ENCODE peak calls at places on chromosomes 13 and 19, in nine cellular contexts. U, Y, Z, O, R, G, Q, B and A are unnamed samples.

GRCh38 chr13:111114362-111115050 is 604 bp upstream of the ARHGEF7 start:
- DNase-seq in U (peak; percentile 9), Y (peak; percentile 21), Z (peak; percentile 76), O (peak; percentile 77), R (peak; percentile 43), G (no peak), Q (peak; percentile 28), B (peak; percentile 19), A (no peak)

GRCh38 chr13:30165791-30166190 is 141.6 kb downstream of the KATNAL1 start:
- DNase-seq in U (no peak), Y (peak; percentile 39), Z (no peak), O (no peak), R (peak; percentile 57), G (no peak), Q (peak; percentile 29), B (peak; percentile 43), A (no peak)

GRCh38 chr19:35879770-35880317 is 11.5 kb downstream of the APLP1 start:
- DNase-seq in U (peak; percentile 86), Y (peak; percentile 92), Z (peak; percentile 96), O (peak; percentile 95), R (peak; percentile 85), G (peak; percentile 47), Q (peak; percentile 87), B (peak; percentile 83), A (peak; percentile 87)

GRCh38 chr13:35824825-35825224 is 306.4 kb downstream of the DCLK1 start:
- DNase-seq in U (no peak), Y (no peak), Z (no peak), O (no peak), R (no peak), G (no peak), Q (no peak), B (no peak), A (no peak)

GRCh38 chr19:24159707-24160106 is 72.7 kb downstream of the ZNF254 start:
- DNase-seq in U (peak; percentile 29), Y (peak; percentile 4), Z (peak; percentile 39), O (no peak), R (peak; percentile 16), G (no peak), Q (peak; percentile 24), B (no peak), A (peak; percentile 49)

GRCh38 chr13:89061821-89062220 is 1390.7 kb downstream of the SLITRK5 start:
- DNase-seq in U (no peak), Y (no peak), Z (no peak), O (no peak), R (no peak), G (no peak), Q (no peak), B (no peak), A (peak; percentile 12)

GRCh38 chr19:46487802-46488445 is 7.7 kb downstream of the PNMA8B start:
- DNase-seq in U (peak; percentile 59), Y (peak; percentile 80), Z (peak; percentile 92), O (peak; percentile 87), R (peak; percentile 48), G (no peak), Q (peak; percentile 78), B (peak; percentile 74), A (peak; percentile 69)

GRCh38 chr19:1313695-1314613 is 28.3 kb downstream of the EFNA2 start:
- DNase-seq in U (no peak), Y (no peak), Z (no peak), O (no peak), R (no peak), G (no peak), Q (no peak), B (no peak), A (no peak)

GRCh38 chr13:29487466-29488454 is 107.7 kb downstream of the SLC7A1 start:
- DNase-seq in U (no peak), Y (no peak), Z (peak; percentile 71), O (no peak), R (no peak), G (no peak), Q (no peak), B (no peak), A (no peak)

GRCh38 chr19:12721656-12722565 is 1.8 kb downstream of the TNPO2 start:
- DNase-seq in U (peak; percentile 40), Y (peak; percentile 87), Z (peak; percentile 96), O (peak; percentile 85), R (peak; percentile 85), G (no peak), Q (peak; percentile 82), B (peak; percentile 66), A (peak; percentile 51)

GRCh38 chr19:35656700-35657099 is 8.6 kb downstream of the COX6B1 start:
- DNase-seq in U (no peak), Y (no peak), Z (no peak), O (no peak), R (no peak), G (no peak), Q (no peak), B (no peak), A (no peak)

GRCh38 chr13:75812751-75813181 is 176.6 kb downstream of the LMO7 start:
- DNase-seq in U (no peak), Y (peak; percentile 58), Z (no peak), O (no peak), R (peak; percentile 33), G (no peak), Q (peak; percentile 57), B (peak; percentile 64), A (no peak)

GRCh38 chr19:623175-623916 is 10.0 kb downstream of the POLRMT start:
- DNase-seq in U (no peak), Y (no peak), Z (no peak), O (no peak), R (no peak), G (no peak), Q (no peak), B (no peak), A (no peak)

GRCh38 chr13:24709186-24709913 is 29.1 kb downstream of the ATP12A start:
- DNase-seq in U (no peak), Y (no peak), Z (no peak), O (no peak), R (no peak), G (no peak), Q (no peak), B (no peak), A (no peak)

GRCh38 chr19:43628646-43629326 is 9.4 kb upstream of the ZNF428 start:
- DNase-seq in U (no peak), Y (no peak), Z (no peak), O (no peak), R (no peak), G (no peak), Q (no peak), B (no peak), A (no peak)

GRCh38 chr13:75637101-75637774 is 1.1 kb downstream of the LMO7 start:
- DNase-seq in U (peak; percentile 18), Y (peak; percentile 21), Z (peak; percentile 58), O (no peak), R (no peak), G (no peak), Q (no peak), B (no peak), A (no peak)

GRCh38 chr13:37526710-37527446 is 71.7 kb downstream of the POSTN start:
- DNase-seq in U (no peak), Y (peak; percentile 73), Z (no peak), O (no peak), R (peak; percentile 81), G (peak; percentile 93), Q (peak; percentile 49), B (peak; percentile 98), A (no peak)

GRCh38 chr13:70568571-70568970 is 460.3 kb upstream of the KLHL1 start:
- DNase-seq in U (peak; percentile 11), Y (peak; percentile 53), Z (peak; percentile 2), O (no peak), R (peak; percentile 16), G (peak; percentile 49), Q (peak; percentile 64), B (peak; percentile 25), A (peak; percentile 70)

DNA sequence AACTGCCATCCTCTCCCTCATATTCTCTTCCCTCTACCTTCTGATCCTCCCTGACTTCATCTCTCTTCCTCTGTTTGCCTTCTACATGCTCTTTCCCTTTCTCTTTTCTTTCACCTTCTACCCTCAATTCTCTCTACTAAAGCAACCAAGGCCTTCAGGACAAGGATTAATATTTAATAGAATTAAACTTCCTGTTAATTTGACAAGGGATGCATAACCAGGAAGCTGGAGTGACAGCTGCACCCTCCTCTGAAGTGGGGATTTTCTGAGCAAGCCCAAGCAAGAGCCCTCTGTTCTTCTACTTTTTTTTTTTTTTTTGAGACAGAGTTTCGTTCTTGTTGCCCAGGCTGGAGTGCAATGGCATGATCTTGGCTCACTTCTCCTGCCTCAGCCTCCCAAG is 63.4 kb upstream of the MED4 start:
- DNase-seq in U (peak; percentile 72), Y (no peak), Z (no peak), O (no peak), R (no peak), G (no peak), Q (no peak), B (no peak), A (no peak)
- H3K4me3 ChIP-seq in U (no peak overlapping the region), Y (no peak overlapping the region), Z (no peak overlapping the region), O (no peak overlapping the region), R (no peak overlapping the region), G (no peak overlapping the region), Q (no peak overlapping the region), B (no peak overlapping the region), A (no peak overlapping the region)

DNA sequence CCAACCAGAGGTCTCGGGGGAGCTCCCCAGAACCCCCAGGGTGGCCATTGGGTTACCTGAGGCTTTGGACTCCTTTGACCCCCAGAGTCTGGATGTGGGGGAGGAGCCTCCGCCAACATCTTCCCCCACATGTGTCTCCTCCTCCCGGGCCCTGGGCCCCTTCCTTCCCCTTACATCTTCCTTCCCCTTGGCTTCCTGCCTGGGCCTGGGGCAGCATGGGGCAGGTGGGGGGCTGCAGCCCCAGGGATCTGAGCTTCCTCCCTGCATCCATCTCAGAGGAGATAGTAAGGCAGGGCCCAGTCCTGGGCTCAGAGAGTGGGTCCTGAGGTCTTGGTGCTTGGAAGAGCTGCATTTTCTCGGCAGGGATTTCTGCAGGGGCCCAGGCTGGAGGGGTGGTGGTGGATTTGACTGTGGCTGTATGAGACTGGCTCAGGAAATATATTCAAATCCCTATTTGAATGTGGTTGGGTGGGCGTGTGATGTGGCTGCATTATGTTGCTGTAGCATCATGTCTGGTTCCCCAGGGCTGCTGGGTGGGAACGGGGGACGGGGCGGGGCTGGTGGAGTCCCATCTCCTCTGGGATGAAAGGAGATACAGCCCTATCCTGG is 919 bp downstream of the VAV1 start:
- DNase-seq in U (no peak), Y (no peak), Z (peak; percentile 76), O (peak; percentile 69), R (no peak), G (no peak), Q (no peak), B (no peak), A (no peak)
- H3K4me3 ChIP-seq in U (no peak overlapping the region), Y (no peak overlapping the region), Z (no peak overlapping the region), O (peak overlapping the region; percentile 59), R (no peak overlapping the region), G (no peak overlapping the region), Q (no peak overlapping the region), B (no peak overlapping the region), A (no peak overlapping the region)

GRCh38 chr13:72932250-72932649 is 126.6 kb upstream of the KLF5 start:
- DNase-seq in U (no peak), Y (no peak), Z (no peak), O (no peak), R (no peak), G (no peak), Q (no peak), B (no peak), A (no peak)

GRCh38 chr13:72931311-72931710 is 127.5 kb upstream of the KLF5 start:
- DNase-seq in U (no peak), Y (no peak), Z (no peak), O (no peak), R (no peak), G (no peak), Q (no peak), B (no peak), A (peak; percentile 20)
- H3K4me3 ChIP-seq in U (no peak overlapping the region), Y (no peak overlapping the region), Z (no peak overlapping the region), O (no peak overlapping the region), R (no peak overlapping the region), G (no peak overlapping the region), Q (no peak overlapping the region), B (no peak overlapping the region), A (no peak overlapping the region)

GRCh38 chr19:18293642-18294466 is 12.4 kb upstream of the JUND start:
- DNase-seq in U (no peak), Y (no peak), Z (peak; percentile 79), O (no peak), R (no peak), G (no peak), Q (no peak), B (no peak), A (no peak)
- H3K4me3 ChIP-seq in U (no peak overlapping the region), Y (no peak overlapping the region), Z (peak overlapping the region; percentile 38), O (peak overlapping the region; percentile 77), R (no peak overlapping the region), G (no peak overlapping the region), Q (no peak overlapping the region), B (no peak overlapping the region), A (no peak overlapping the region)